ENCODE peak calls at places on chromosomes 6 and 20, in four cellular contexts. One of them, this sample, is unnamed.

GRCh38 chr6:53926505-53926904 is 131.7 kb downstream of the LRRC1 start:
- DNase-seq in fibroblast of the aortic adventitia: peak
- DNase-seq in mucosa of descending colon: no peak
- DNase-seq in upper lobe of right lung: no peak
- DNase-seq in this sample: no peak

GRCh38 chr6:128275681-128276080 is 244.7 kb downstream of the PTPRK start:
- DNase-seq in fibroblast of the aortic adventitia: peak
- DNase-seq in mucosa of descending colon: no peak
- DNase-seq in upper lobe of right lung: no peak
- DNase-seq in this sample: no peak

GRCh38 chr6:19759117-19759880 is 77.9 kb upstream of the ID4 start:
- DNase-seq in fibroblast of the aortic adventitia: peak
- DNase-seq in mucosa of descending colon: no peak
- DNase-seq in upper lobe of right lung: no peak
- DNase-seq in this sample: no peak

GRCh38 chr6:49912193-49912592 is 45.9 kb upstream of the CRISP1 start:
- DNase-seq in fibroblast of the aortic adventitia: no peak
- DNase-seq in mucosa of descending colon: no peak
- DNase-seq in upper lobe of right lung: no peak
- DNase-seq in this sample: no peak

GRCh38 chr6:33172307-33173227 is 19.7 kb downstream of the COL11A2 start:
- DNase-seq in fibroblast of the aortic adventitia: peak
- DNase-seq in mucosa of descending colon: no peak
- DNase-seq in upper lobe of right lung: peak
- DNase-seq in this sample: no peak

GRCh38 chr6:111418971-111419693 is 63.9 kb downstream of the REV3L start:
- DNase-seq in fibroblast of the aortic adventitia: peak
- DNase-seq in mucosa of descending colon: no peak
- DNase-seq in upper lobe of right lung: no peak
- DNase-seq in this sample: no peak

GRCh38 chr6:157849288-157850017 is 26.4 kb downstream of the SNX9 start:
- DNase-seq in fibroblast of the aortic adventitia: no peak
- DNase-seq in mucosa of descending colon: no peak
- DNase-seq in upper lobe of right lung: no peak
- DNase-seq in this sample: no peak

GRCh38 chr6:39088331-39088730 is 26.7 kb downstream of the SAYSD1 start:
- DNase-seq in fibroblast of the aortic adventitia: peak
- DNase-seq in mucosa of descending colon: no peak
- DNase-seq in upper lobe of right lung: no peak
- DNase-seq in this sample: no peak

GRCh38 chr6:11515773-11516172 is 21.8 kb upstream of the TMEM170B start:
- DNase-seq in fibroblast of the aortic adventitia: no peak
- DNase-seq in mucosa of descending colon: no peak
- DNase-seq in upper lobe of right lung: no peak
- DNase-seq in this sample: no peak

GRCh38 chr6:70531133-70531532 is 35.6 kb upstream of the SDHAF4 start:
- DNase-seq in fibroblast of the aortic adventitia: no peak
- DNase-seq in mucosa of descending colon: no peak
- DNase-seq in upper lobe of right lung: no peak
- DNase-seq in this sample: no peak

GRCh38 chr6:89284963-89285735 is 29.9 kb downstream of the GABRR2 start:
- DNase-seq in fibroblast of the aortic adventitia: no peak
- DNase-seq in mucosa of descending colon: no peak
- DNase-seq in upper lobe of right lung: no peak
- DNase-seq in this sample: no peak

GRCh38 chr6:88972504-88973423 is 9.3 kb upstream of the RNGTT start:
- DNase-seq in fibroblast of the aortic adventitia: no peak
- DNase-seq in mucosa of descending colon: no peak
- DNase-seq in upper lobe of right lung: no peak
- DNase-seq in this sample: no peak

GRCh38 chr6:117938324-117938995 is 31.4 kb downstream of the SLC35F1 start:
- DNase-seq in fibroblast of the aortic adventitia: no peak
- DNase-seq in mucosa of descending colon: no peak
- DNase-seq in upper lobe of right lung: no peak
- DNase-seq in this sample: peak

GRCh38 chr6:156718647-156719394 is 58.4 kb upstream of the ARID1B start:
- DNase-seq in fibroblast of the aortic adventitia: peak
- DNase-seq in mucosa of descending colon: no peak
- DNase-seq in upper lobe of right lung: no peak
- DNase-seq in this sample: peak

GRCh38 chr6:68559052-68559451 is 76.0 kb upstream of the ADGRB3 start:
- DNase-seq in fibroblast of the aortic adventitia: no peak
- DNase-seq in mucosa of descending colon: no peak
- DNase-seq in upper lobe of right lung: no peak
- DNase-seq in this sample: no peak

GRCh38 chr6:121688974-121689373 is 253.5 kb downstream of the GJA1 start:
- DNase-seq in fibroblast of the aortic adventitia: no peak
- DNase-seq in mucosa of descending colon: no peak
- DNase-seq in upper lobe of right lung: no peak
- DNase-seq in this sample: no peak

GRCh38 chr6:166540631-166541331 is 45.7 kb downstream of the RAMACL start:
- DNase-seq in fibroblast of the aortic adventitia: peak
- DNase-seq in mucosa of descending colon: no peak
- DNase-seq in upper lobe of right lung: no peak
- DNase-seq in this sample: no peak

GRCh38 chr6:132969188-132969587 is 154.8 kb downstream of the RPS12 start:
- DNase-seq in fibroblast of the aortic adventitia: no peak
- DNase-seq in mucosa of descending colon: no peak
- DNase-seq in upper lobe of right lung: no peak
- DNase-seq in this sample: no peak

GRCh38 chr6:54419885-54420284 is 111.6 kb downstream of the TINAG start:
- DNase-seq in fibroblast of the aortic adventitia: peak
- DNase-seq in mucosa of descending colon: no peak
- DNase-seq in upper lobe of right lung: no peak
- DNase-seq in this sample: no peak

GRCh38 chr6:46130665-46131064 is 876 bp downstream of the ENPP4 start:
- DNase-seq in fibroblast of the aortic adventitia: peak
- DNase-seq in mucosa of descending colon: no peak
- DNase-seq in upper lobe of right lung: no peak
- DNase-seq in this sample: no peak

GRCh38 chr20:44081476-44081875 is 105.5 kb downstream of the JPH2 start:
- DNase-seq in fibroblast of the aortic adventitia: no peak
- DNase-seq in mucosa of descending colon: no peak
- DNase-seq in upper lobe of right lung: no peak
- DNase-seq in this sample: peak

GRCh38 chr6:16511723-16512584 is 249.3 kb downstream of the ATXN1 start:
- DNase-seq in fibroblast of the aortic adventitia: no peak
- DNase-seq in mucosa of descending colon: no peak
- DNase-seq in upper lobe of right lung: no peak
- DNase-seq in this sample: no peak

GRCh38 chr6:39377530-39377929 is 55.0 kb upstream of the KCNK16 start:
- DNase-seq in fibroblast of the aortic adventitia: peak
- DNase-seq in mucosa of descending colon: no peak
- DNase-seq in upper lobe of right lung: no peak
- DNase-seq in this sample: no peak

GRCh38 chr6:80435457-80435856 is 329.0 kb downstream of the BCKDHB start:
- DNase-seq in fibroblast of the aortic adventitia: peak
- DNase-seq in mucosa of descending colon: no peak
- DNase-seq in upper lobe of right lung: no peak
- DNase-seq in this sample: no peak

GRCh38 chr6:15653581-15653980 is 9.2 kb downstream of the DTNBP1 start:
- DNase-seq in fibroblast of the aortic adventitia: no peak
- DNase-seq in mucosa of descending colon: no peak
- DNase-seq in upper lobe of right lung: no peak
- DNase-seq in this sample: no peak

GRCh38 chr6:84773133-84773430 is 8.7 kb upstream of the TBX18 start:
- DNase-seq in fibroblast of the aortic adventitia: no peak
- DNase-seq in mucosa of descending colon: no peak
- DNase-seq in upper lobe of right lung: no peak
- DNase-seq in this sample: no peak
- H3K4me3 ChIP-seq in fibroblast of the aortic adventitia: no peak
- H3K4me3 ChIP-seq in mucosa of descending colon: no peak
- H3K4me3 ChIP-seq in upper lobe of right lung: no peak
- H3K4me3 ChIP-seq in this sample: no peak

DNA sequence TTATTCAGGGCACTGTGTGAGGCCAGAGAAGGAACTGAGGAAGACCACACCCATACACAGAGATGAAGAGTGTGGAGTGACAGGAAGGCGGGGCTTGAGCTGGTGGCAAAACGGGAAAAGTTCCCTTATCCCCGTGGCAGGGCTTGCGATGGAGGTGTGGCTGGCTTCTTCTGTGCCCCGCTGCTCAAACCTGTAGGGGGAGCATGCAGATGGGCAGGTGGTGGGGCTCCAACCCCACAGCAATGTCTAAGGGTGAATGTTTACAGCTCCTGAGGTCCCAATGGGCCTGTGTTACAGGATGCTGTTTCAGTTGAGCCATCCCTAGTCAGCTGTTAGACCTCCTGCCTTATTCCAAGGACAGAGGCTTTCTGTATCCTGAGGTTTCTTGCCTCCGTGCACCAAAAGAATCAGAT is 105.9 kb downstream of the LY86 start:
- DNase-seq in fibroblast of the aortic adventitia: no peak
- DNase-seq in mucosa of descending colon: peak
- DNase-seq in upper lobe of right lung: no peak
- DNase-seq in this sample: no peak
- TF ChIP-seq CTCF in fibroblast of the aortic adventitia: no peak
- TF ChIP-seq CTCF in mucosa of descending colon: no peak
- TF ChIP-seq CTCF in upper lobe of right lung: no peak
- TF ChIP-seq CTCF in this sample: no peak

DNA sequence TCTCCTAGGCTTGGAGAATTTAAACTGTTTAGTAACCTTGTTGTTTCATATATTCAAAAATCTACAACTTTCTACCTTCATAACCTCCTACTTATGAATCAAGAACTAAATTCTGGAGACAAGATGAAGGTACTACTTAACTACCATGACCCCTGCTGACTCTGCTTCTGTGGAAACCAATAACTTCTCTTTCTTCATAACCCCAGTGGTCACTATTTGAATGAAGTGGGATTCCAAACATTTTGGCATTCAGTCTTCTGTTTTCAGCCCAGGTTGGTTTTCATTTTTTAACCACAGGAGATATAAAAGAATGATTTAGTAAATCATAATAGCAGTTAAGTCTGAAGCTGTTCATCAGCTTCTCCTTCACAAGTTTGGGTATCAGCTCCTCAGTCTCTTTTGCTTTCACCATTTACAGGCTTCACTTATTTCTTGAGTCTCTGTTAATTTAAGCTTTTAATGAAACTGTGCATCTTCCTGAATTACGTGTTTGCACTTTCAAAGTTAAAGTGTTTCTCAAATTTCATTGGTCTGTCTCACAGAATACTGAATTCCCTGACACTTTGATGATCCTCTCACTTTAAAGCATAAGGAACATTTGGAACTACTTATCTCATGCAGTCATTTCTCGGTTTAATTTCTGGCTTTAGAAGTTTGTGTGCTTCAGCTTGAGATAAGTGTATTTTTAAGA is 9.5 kb downstream of the SENP6 start:
- DNase-seq in fibroblast of the aortic adventitia: peak
- DNase-seq in mucosa of descending colon: no peak
- DNase-seq in upper lobe of right lung: no peak
- DNase-seq in this sample: no peak
- H3K4me3 ChIP-seq in fibroblast of the aortic adventitia: no peak
- H3K4me3 ChIP-seq in mucosa of descending colon: no peak
- H3K4me3 ChIP-seq in upper lobe of right lung: no peak
- H3K4me3 ChIP-seq in this sample: no peak

GRCh38 chr6:151440930-151441329 is 11.0 kb downstream of the RMND1 start:
- DNase-seq in fibroblast of the aortic adventitia: peak
- DNase-seq in mucosa of descending colon: no peak
- DNase-seq in upper lobe of right lung: no peak
- DNase-seq in this sample: no peak
- TF ChIP-seq CTCF in fibroblast of the aortic adventitia: peak
- TF ChIP-seq CTCF in mucosa of descending colon: no peak
- TF ChIP-seq CTCF in upper lobe of right lung: peak
- TF ChIP-seq CTCF in this sample: peak

GRCh38 chr6:155274533-155274932 is 10.7 kb downstream of the CLDN20 start:
- DNase-seq in fibroblast of the aortic adventitia: peak
- DNase-seq in mucosa of descending colon: no peak
- DNase-seq in upper lobe of right lung: no peak
- DNase-seq in this sample: no peak

GRCh38 chr6:155271145-155271544 is 7.3 kb downstream of the CLDN20 start:
- DNase-seq in fibroblast of the aortic adventitia: no peak
- DNase-seq in mucosa of descending colon: no peak
- DNase-seq in upper lobe of right lung: no peak
- DNase-seq in this sample: no peak

GRCh38 chr6:155272353-155273222 is 8.8 kb downstream of the CLDN20 start:
- DNase-seq in fibroblast of the aortic adventitia: peak
- DNase-seq in mucosa of descending colon: no peak
- DNase-seq in upper lobe of right lung: no peak
- DNase-seq in this sample: no peak

GRCh38 chr6:155274106-155274505 is 10.3 kb downstream of the CLDN20 start:
- DNase-seq in fibroblast of the aortic adventitia: peak
- DNase-seq in mucosa of descending colon: no peak
- DNase-seq in upper lobe of right lung: no peak
- DNase-seq in this sample: no peak

DNA sequence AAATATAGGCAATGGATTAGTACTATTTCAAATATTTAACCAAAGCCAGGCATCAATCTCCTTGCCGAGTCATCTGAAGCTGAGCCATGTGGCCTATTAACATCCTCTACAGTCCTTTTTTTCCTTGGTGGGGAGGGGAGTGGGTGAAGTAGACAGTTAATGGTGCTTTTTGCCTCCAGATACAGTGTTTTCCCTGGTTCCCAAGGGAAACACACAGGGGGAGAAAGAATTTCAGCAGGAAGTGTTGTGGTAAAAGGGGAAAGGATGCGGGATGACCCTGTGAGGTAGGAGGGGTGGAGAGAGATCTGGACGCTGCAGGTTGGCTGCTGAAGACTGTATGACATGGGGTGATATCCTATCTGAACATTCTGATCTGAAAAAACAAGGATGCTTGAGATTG is 9.6 kb downstream of the CLDN20 start:
- DNase-seq in fibroblast of the aortic adventitia: peak
- DNase-seq in mucosa of descending colon: no peak
- DNase-seq in upper lobe of right lung: no peak
- DNase-seq in this sample: no peak
- H3K4me3 ChIP-seq in fibroblast of the aortic adventitia: no peak
- H3K4me3 ChIP-seq in mucosa of descending colon: no peak
- H3K4me3 ChIP-seq in upper lobe of right lung: no peak
- H3K4me3 ChIP-seq in this sample: no peak

GRCh38 chr20:32893878-32894483 is 35.3 kb downstream of the EFCAB8 start:
- DNase-seq in fibroblast of the aortic adventitia: peak
- DNase-seq in mucosa of descending colon: no peak
- DNase-seq in upper lobe of right lung: no peak
- DNase-seq in this sample: peak
- TF ChIP-seq CTCF in fibroblast of the aortic adventitia: peak
- TF ChIP-seq CTCF in mucosa of descending colon: no peak
- TF ChIP-seq CTCF in upper lobe of right lung: no peak
- TF ChIP-seq CTCF in this sample: peak

DNA sequence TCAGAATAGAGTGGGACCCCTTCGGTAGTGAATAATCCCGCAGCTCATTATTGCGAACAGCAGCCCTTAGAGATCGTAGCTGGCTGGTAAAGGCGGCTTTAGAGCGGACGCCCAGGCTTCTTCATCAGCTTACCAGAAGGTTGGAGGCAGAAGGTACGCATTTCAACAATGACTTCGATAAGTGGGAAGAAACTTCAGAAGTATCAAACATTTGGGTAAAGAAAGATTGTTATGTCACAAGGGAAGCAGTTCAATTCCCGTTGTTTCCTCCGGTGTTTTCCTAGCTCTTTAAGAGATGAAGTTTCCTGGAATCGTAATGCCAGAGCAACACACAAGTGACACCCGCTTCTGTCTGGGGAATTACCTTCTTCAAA is 119.2 kb upstream of the ZNF184 start:
- DNase-seq in fibroblast of the aortic adventitia: peak
- DNase-seq in mucosa of descending colon: no peak
- DNase-seq in upper lobe of right lung: no peak
- DNase-seq in this sample: no peak
- H3K4me3 ChIP-seq in fibroblast of the aortic adventitia: peak
- H3K4me3 ChIP-seq in mucosa of descending colon: no peak
- H3K4me3 ChIP-seq in upper lobe of right lung: no peak
- H3K4me3 ChIP-seq in this sample: no peak

This sample was measured in kidney.